ENCODE peak calls at places on chromosomes 12 and 14, in ten cellular contexts. C is GM12891, M is K562, S is sigmoid colon, J is NB4, K is IMR-90, L is A549, G is suprapubic skin, R is stomach, A is thyroid gland. D is an unnamed sample.
A peak's percentile ranks its signal among the peaks of the same experiment; 100 is the strongest.

GRCh38 chr14:87966816-87967215 is 26.2 kb downstream of the GALC start:
- DNase-seq in J (no peak), L (no peak), K (peak; percentile 38), R (no peak), A (no peak), S (no peak), M (no peak), G (no peak), C (no peak), D (no peak)

GRCh38 chr14:95463173-95463901 is 53.1 kb downstream of the SYNE3 start:
- DNase-seq in M (no peak), S (no peak), K (no peak), J (no peak), A (peak; percentile 42), R (peak; percentile 62), L (no peak), G (no peak), C (no peak), D (peak; percentile 9)

GRCh38 chr14:36522972-36523685 is 3.1 kb upstream of the NKX2-1 start:
- DNase-seq in A (peak; percentile 65), S (no peak), G (no peak), R (no peak), K (no peak), L (no peak), M (no peak), C (no peak), J (no peak), D (no peak)

GRCh38 chr12:124827588-124828184 is 36.0 kb downstream of the SCARB1 start:
- DNase-seq in K (no peak), M (no peak), A (peak; percentile 40), G (no peak), S (no peak), C (no peak), J (no peak), L (peak; percentile 58), R (no peak), D (no peak)

GRCh38 chr14:56487090-56487667 is 92.4 kb upstream of the TMEM260 start:
- DNase-seq in L (peak; percentile 17), G (no peak), J (no peak), C (no peak), K (peak; percentile 32), R (no peak), A (no peak), S (no peak), M (peak; percentile 5), D (no peak)

GRCh38 chr14:20454359-20454644 is 310 bp downstream of the OSGEP start:
- DNase-seq in G (peak; percentile 91), A (peak; percentile 83), C (no peak), R (peak; percentile 88), S (no peak), L (peak; percentile 93), M (no peak), K (peak; percentile 82), J (no peak), D (peak; percentile 94)

GRCh38 chr12:45208604-45209487 is 7.0 kb upstream of the ANO6 start:
- DNase-seq in R (no peak), K (peak; percentile 84), C (no peak), S (no peak), G (no peak), L (peak; percentile 61), J (peak; percentile 26), A (no peak), M (peak; percentile 47), D (no peak)

GRCh38 chr12:92382383-92382878 is 236.8 kb upstream of the BTG1 start:
- DNase-seq in M (no peak), K (no peak), J (no peak), R (no peak), S (no peak), C (no peak), L (no peak), A (no peak), G (no peak), D (no peak)

GRCh38 chr14:97266653-97267052 is 469.5 kb downstream of the VRK1 start:
- DNase-seq in A (no peak), K (no peak), G (no peak), J (no peak), S (no peak), C (no peak), L (peak; percentile 14), R (no peak), M (no peak), D (no peak)

GRCh38 chr12:124673881-124674617 is 106.6 kb upstream of the NCOR2 start:
- DNase-seq in C (no peak), A (no peak), L (no peak), S (no peak), M (no peak), R (no peak), K (no peak), G (no peak), J (no peak), D (no peak)

GRCh38 chr12:64678248-64678647 is 68.0 kb downstream of the RASSF3 start:
- DNase-seq in L (no peak), S (no peak), R (no peak), C (no peak), M (no peak), A (no peak), K (no peak), G (no peak), J (no peak), D (no peak)

GRCh38 chr12:100185361-100185894 is 15.2 kb upstream of the ACTR6 start:
- DNase-seq in L (no peak), K (no peak), G (no peak), S (no peak), R (no peak), C (no peak), J (peak; percentile 57), A (no peak), M (no peak), D (no peak)

GRCh38 chr12:1913377-1914115 is 4.9 kb downstream of the CACNA2D4 start:
- DNase-seq in G (peak; percentile 66), C (no peak), A (no peak), L (no peak), K (no peak), R (peak; percentile 17), J (peak; percentile 0), S (no peak), M (no peak), D (no peak)

GRCh38 chr12:66065146-66065545 is 65.4 kb downstream of the LLPH start:
- DNase-seq in S (no peak), A (no peak), C (no peak), G (no peak), K (peak; percentile 47), J (no peak), L (no peak), M (no peak), R (no peak), D (no peak)

GRCh38 chr14:45426685-45427282 is 173.8 kb upstream of the MIS18BP1 start:
- DNase-seq in G (no peak), M (peak; percentile 16), A (no peak), C (no peak), K (peak; percentile 34), S (no peak), J (peak; percentile 51), L (peak; percentile 57), R (no peak), D (peak; percentile 28)

GRCh38 chr14:51260225-51260624 is 20.2 kb downstream of the TMX1 start:
- DNase-seq in A (no peak), K (no peak), L (no peak), M (no peak), S (no peak), G (no peak), C (no peak), J (no peak), R (no peak), D (no peak)
- TF ChIP-seq POLR2A in A (no peak), K (no peak), L (no peak), M (no peak), S (no peak), G (no peak), C (no peak), J (no peak), R (no peak), D (no peak)

GRCh38 chr12:9869307-9870161 is at the start of gene CLEC2B:
- DNase-seq in A (no peak), J (peak; percentile 63), L (peak; percentile 42), C (no peak), G (no peak), R (no peak), S (no peak), M (peak; percentile 33), K (peak; percentile 85), D (peak; percentile 60)
- TF ChIP-seq POLR2A in A (no peak), J (peak; percentile 15), L (no peak), C (no peak), G (no peak), R (no peak), S (no peak), M (no peak), K (no peak), D (peak; percentile 37)

GRCh38 chr14:105168496-105168978 is at the start of gene JAG2:
- DNase-seq in J (no peak), L (peak; percentile 79), M (peak; percentile 80), S (no peak), C (peak; percentile 66), R (peak; percentile 67), G (no peak), K (no peak), A (peak; percentile 38), D (peak; percentile 41)
- TF ChIP-seq POLR2A in J (no peak), L (no peak), M (no peak), S (no peak), C (no peak), R (no peak), G (no peak), K (no peak), A (no peak), D (no peak)

DNA sequence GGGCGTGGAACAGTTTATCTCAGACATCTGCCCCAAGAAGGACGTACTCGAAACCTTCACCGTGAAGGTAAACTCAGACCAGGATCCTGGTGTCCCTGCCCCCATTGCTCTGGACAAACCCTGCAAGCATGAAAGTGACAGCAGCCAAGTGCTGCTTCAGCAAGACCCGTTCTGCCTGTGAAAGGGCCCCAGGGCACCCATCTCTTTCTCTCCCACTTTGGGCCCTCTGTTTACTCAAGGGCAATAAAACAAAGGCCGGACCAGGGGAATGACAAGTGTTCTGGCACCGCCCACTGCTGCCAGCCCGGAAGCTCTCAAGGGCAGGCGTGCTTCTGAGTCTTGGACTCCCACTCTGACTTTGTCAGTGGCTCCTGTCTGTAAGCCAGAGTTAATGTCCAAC is 35.3 kb downstream of the CD9 start:
- DNase-seq in A (peak; percentile 97), M (no peak), G (no peak), C (no peak), S (peak; percentile 83), J (no peak), L (no peak), K (no peak), R (peak; percentile 50), D (no peak)
- TF ChIP-seq POLR2A in A (no peak), M (no peak), G (no peak), C (no peak), S (no peak), J (no peak), L (no peak), K (no peak), R (no peak), D (no peak)